ENCODE peak calls at places on chromosomes 4 and X, in five cellular contexts. One of them, this sample, is unnamed.

GRCh38 chr4:169142906-169143305 is 127.8 kb downstream of the SH3RF1 start:
- DNase-seq in lower leg skin: no peak
- DNase-seq in heart left ventricle: no peak
- DNase-seq in cardiac muscle cell: no peak
- DNase-seq in HEK293T: no peak
- DNase-seq in this sample: no peak

GRCh38 chrX:21503593-21503992 is 129.4 kb downstream of the CNKSR2 start:
- DNase-seq in lower leg skin: no peak
- DNase-seq in heart left ventricle: no peak
- DNase-seq in cardiac muscle cell: no peak
- DNase-seq in HEK293T: no peak
- DNase-seq in this sample: no peak

GRCh38 chrX:108186811-108187210 is 95.2 kb downstream of the ATG4A start:
- DNase-seq in lower leg skin: no peak
- DNase-seq in heart left ventricle: no peak
- DNase-seq in cardiac muscle cell: peak
- DNase-seq in HEK293T: no peak
- DNase-seq in this sample: no peak

GRCh38 chr4:85603437-85604336 is 128.7 kb downstream of the ARHGAP24 start:
- DNase-seq in lower leg skin: no peak
- DNase-seq in heart left ventricle: no peak
- DNase-seq in cardiac muscle cell: peak
- DNase-seq in HEK293T: no peak
- DNase-seq in this sample: no peak

GRCh38 chr4:66000500-66001117 is 330.3 kb upstream of the EPHA5 start:
- DNase-seq in lower leg skin: no peak
- DNase-seq in heart left ventricle: no peak
- DNase-seq in cardiac muscle cell: no peak
- DNase-seq in HEK293T: no peak
- DNase-seq in this sample: peak

GRCh38 chrX:151852294-151852693 is 60.4 kb upstream of the MAGEA4 start:
- DNase-seq in lower leg skin: no peak
- DNase-seq in heart left ventricle: no peak
- DNase-seq in cardiac muscle cell: no peak
- DNase-seq in HEK293T: no peak
- DNase-seq in this sample: no peak

GRCh38 chrX:64580035-64580434 is 184.8 kb upstream of the MTMR8 start:
- DNase-seq in lower leg skin: no peak
- DNase-seq in heart left ventricle: no peak
- DNase-seq in cardiac muscle cell: no peak
- DNase-seq in HEK293T: no peak
- DNase-seq in this sample: no peak

GRCh38 chr4:139633661-139634060 is 32.0 kb upstream of the MGST2 start:
- DNase-seq in lower leg skin: no peak
- DNase-seq in heart left ventricle: peak
- DNase-seq in cardiac muscle cell: peak
- DNase-seq in HEK293T: peak
- DNase-seq in this sample: peak

GRCh38 chr4:164572877-164573279 is 181.1 kb upstream of the SMIM31 start:
- DNase-seq in lower leg skin: no peak
- DNase-seq in heart left ventricle: no peak
- DNase-seq in cardiac muscle cell: no peak
- DNase-seq in HEK293T: no peak
- DNase-seq in this sample: no peak

GRCh38 chr4:91963489-91963888 is 340.3 kb upstream of the GRID2 start:
- DNase-seq in lower leg skin: no peak
- DNase-seq in heart left ventricle: no peak
- DNase-seq in cardiac muscle cell: peak
- DNase-seq in HEK293T: no peak
- DNase-seq in this sample: no peak

GRCh38 chrX:136261316-136261715 is 10.1 kb upstream of the MAP7D3 start:
- DNase-seq in lower leg skin: no peak
- DNase-seq in heart left ventricle: no peak
- DNase-seq in cardiac muscle cell: no peak
- DNase-seq in HEK293T: no peak
- DNase-seq in this sample: no peak

GRCh38 chr4:103996637-103997036 is 276.9 kb upstream of the TACR3 start:
- DNase-seq in lower leg skin: peak
- DNase-seq in heart left ventricle: no peak
- DNase-seq in cardiac muscle cell: peak
- DNase-seq in HEK293T: peak
- DNase-seq in this sample: no peak

GRCh38 chrX:76850851-76851250 is 423.3 kb downstream of the MAGEE1 start:
- DNase-seq in lower leg skin: no peak
- DNase-seq in heart left ventricle: no peak
- DNase-seq in cardiac muscle cell: no peak
- DNase-seq in HEK293T: peak
- DNase-seq in this sample: no peak

GRCh38 chr4:111718763-111719537 is 426.3 kb upstream of the FAM241A start:
- DNase-seq in lower leg skin: no peak
- DNase-seq in heart left ventricle: no peak
- DNase-seq in cardiac muscle cell: no peak
- DNase-seq in HEK293T: no peak
- DNase-seq in this sample: no peak

GRCh38 chrX:153922932-153923857 is 2.9 kb downstream of the ARHGAP4 start:
- DNase-seq in lower leg skin: no peak
- DNase-seq in heart left ventricle: peak
- DNase-seq in cardiac muscle cell: peak
- DNase-seq in HEK293T: peak
- DNase-seq in this sample: no peak

GRCh38 chr4:158940276-158940675 is 162.6 kb upstream of the RAPGEF2 start:
- DNase-seq in lower leg skin: no peak
- DNase-seq in heart left ventricle: no peak
- DNase-seq in cardiac muscle cell: no peak
- DNase-seq in HEK293T: no peak
- DNase-seq in this sample: no peak

GRCh38 chrX:8971116-8971515 is 62.8 kb downstream of the FAM9B start:
- DNase-seq in lower leg skin: no peak
- DNase-seq in heart left ventricle: no peak
- DNase-seq in cardiac muscle cell: peak
- DNase-seq in HEK293T: peak
- DNase-seq in this sample: peak

GRCh38 chr4:48787031-48787430 is 7.0 kb upstream of the FRYL start:
- DNase-seq in lower leg skin: no peak
- DNase-seq in heart left ventricle: no peak
- DNase-seq in cardiac muscle cell: no peak
- DNase-seq in HEK293T: no peak
- DNase-seq in this sample: no peak

GRCh38 chr4:110629214-110629754 is 6.4 kb upstream of the PITX2 start:
- DNase-seq in lower leg skin: no peak
- DNase-seq in heart left ventricle: no peak
- DNase-seq in cardiac muscle cell: no peak
- DNase-seq in HEK293T: no peak
- DNase-seq in this sample: no peak

GRCh38 chr4:148312996-148313490 is 129.2 kb downstream of the NR3C2 start:
- DNase-seq in lower leg skin: no peak
- DNase-seq in heart left ventricle: no peak
- DNase-seq in cardiac muscle cell: no peak
- DNase-seq in HEK293T: no peak
- DNase-seq in this sample: no peak

GRCh38 chr4:187972135-187972534 is 23.4 kb upstream of the ZFP42 start:
- DNase-seq in lower leg skin: no peak
- DNase-seq in heart left ventricle: no peak
- DNase-seq in cardiac muscle cell: no peak
- DNase-seq in HEK293T: no peak
- DNase-seq in this sample: no peak

GRCh38 chr4:38743866-38744265 is 38.9 kb downstream of the TLR10 start:
- DNase-seq in lower leg skin: no peak
- DNase-seq in heart left ventricle: no peak
- DNase-seq in cardiac muscle cell: peak
- DNase-seq in HEK293T: no peak
- DNase-seq in this sample: no peak

GRCh38 chrX:118164138-118164537 is 47.5 kb upstream of the KLHL13 start:
- DNase-seq in lower leg skin: no peak
- DNase-seq in heart left ventricle: no peak
- DNase-seq in cardiac muscle cell: no peak
- DNase-seq in HEK293T: no peak
- DNase-seq in this sample: no peak

GRCh38 chr4:145507636-145508035 is 26.0 kb downstream of the SMAD1 start:
- DNase-seq in lower leg skin: no peak
- DNase-seq in heart left ventricle: no peak
- DNase-seq in cardiac muscle cell: peak
- DNase-seq in HEK293T: no peak
- DNase-seq in this sample: no peak

GRCh38 chrX:33336783-33337182 is 125.4 kb upstream of the DMD start:
- DNase-seq in lower leg skin: no peak
- DNase-seq in heart left ventricle: peak
- DNase-seq in cardiac muscle cell: peak
- DNase-seq in HEK293T: peak
- DNase-seq in this sample: peak

GRCh38 chr4:1239141-1239948 is 9.6 kb downstream of the CTBP1 start:
- DNase-seq in lower leg skin: no peak
- DNase-seq in heart left ventricle: no peak
- DNase-seq in cardiac muscle cell: no peak
- DNase-seq in HEK293T: no peak
- DNase-seq in this sample: no peak

GRCh38 chrX:123961268-123962005 is at the start of gene STAG2:
- DNase-seq in lower leg skin: peak
- DNase-seq in heart left ventricle: peak
- DNase-seq in cardiac muscle cell: peak
- DNase-seq in HEK293T: peak
- DNase-seq in this sample: peak

GRCh38 chr4:6447561-6448290 is 24.7 kb downstream of the PPP2R2C start:
- DNase-seq in lower leg skin: no peak
- DNase-seq in heart left ventricle: no peak
- DNase-seq in cardiac muscle cell: no peak
- DNase-seq in HEK293T: no peak
- DNase-seq in this sample: no peak

GRCh38 chr4:126991965-126992364 is 640.8 kb upstream of the INTU start:
- DNase-seq in lower leg skin: no peak
- DNase-seq in heart left ventricle: no peak
- DNase-seq in cardiac muscle cell: no peak
- DNase-seq in HEK293T: no peak
- DNase-seq in this sample: no peak

GRCh38 chrX:23871905-23872546 is 35.7 kb downstream of the APOO start:
- DNase-seq in lower leg skin: no peak
- DNase-seq in heart left ventricle: no peak
- DNase-seq in cardiac muscle cell: no peak
- DNase-seq in HEK293T: no peak
- DNase-seq in this sample: no peak

GRCh38 chrX:130523460-130524394 is 121.9 kb downstream of the RBMX2 start:
- DNase-seq in lower leg skin: no peak
- DNase-seq in heart left ventricle: peak
- DNase-seq in cardiac muscle cell: peak
- DNase-seq in HEK293T: peak
- DNase-seq in this sample: peak

GRCh38 chr4:7423391-7423790 is 11.3 kb downstream of the PSAPL1 start:
- DNase-seq in lower leg skin: no peak
- DNase-seq in heart left ventricle: no peak
- DNase-seq in cardiac muscle cell: no peak
- DNase-seq in HEK293T: no peak
- DNase-seq in this sample: no peak

GRCh38 chr4:2891294-2891693 is 47.6 kb downstream of the ADD1 start:
- DNase-seq in lower leg skin: no peak
- DNase-seq in heart left ventricle: no peak
- DNase-seq in cardiac muscle cell: peak
- DNase-seq in HEK293T: no peak
- DNase-seq in this sample: no peak

GRCh38 chr4:1026115-1026514 is 14.7 kb downstream of the FGFRL1 start:
- DNase-seq in lower leg skin: no peak
- DNase-seq in heart left ventricle: peak
- DNase-seq in cardiac muscle cell: no peak
- DNase-seq in HEK293T: peak
- DNase-seq in this sample: no peak

GRCh38 chr4:108003964-108004630 is 14.4 kb downstream of the HADH start:
- DNase-seq in lower leg skin: no peak
- DNase-seq in heart left ventricle: no peak
- DNase-seq in cardiac muscle cell: no peak
- DNase-seq in HEK293T: no peak
- DNase-seq in this sample: no peak

GRCh38 chrX:19886888-19887531 is 390 bp downstream of the SH3KBP1 start:
- DNase-seq in lower leg skin: no peak
- DNase-seq in heart left ventricle: peak
- DNase-seq in cardiac muscle cell: peak
- DNase-seq in HEK293T: peak
- DNase-seq in this sample: no peak